ENCODE peak calls at places on chromosome 4, in eight cellular contexts. W is stimulated activated naive B cell treated with anti-CD40 and anti-IgM and Interleukin-4, amounts not matched to agents 10 μg/mL and 1 μg/mL and 100 μg/mL, for 72 hours; U is iris pigment epithelial cell; J is activated CD8-positive, alpha-beta memory T cell treated with anti-CD3 and anti-CD28 coated beads for 1 hour; E is ACHN; D is HL-60; C is MCF 10A; B is stimulated activated naive CD8-positive, alpha-beta T cell treated with anti-CD3 and anti-CD28 coated beads, Interleukin-15, Interleukin-2, amounts not matched to agents 100 U/mL and 50 U/mL, for 24 hours. A is an unnamed sample.

GRCh38 chr4:185796176-185796575 is 15.8 kb downstream of the SORBS2 start:
- DNase-seq in W (no peak), U (no peak), J (no peak), E (no peak), D (no peak), C (no peak), B (no peak), A (no peak)

GRCh38 chr4:15479089-15479912 is 9.6 kb downstream of the CC2D2A start:
- DNase-seq in W (no peak), U (peak), J (no peak), E (peak), D (no peak), C (peak), B (no peak), A (peak)

GRCh38 chr4:157792716-157793115 is 380.1 kb downstream of the GASK1B start:
- DNase-seq in W (no peak), U (peak), J (no peak), E (no peak), D (no peak), C (no peak), B (no peak), A (peak)

GRCh38 chr4:41095192-41095872 is 119.0 kb downstream of the APBB2 start:
- DNase-seq in W (no peak), U (peak), J (no peak), E (no peak), D (no peak), C (no peak), B (no peak), A (no peak)

GRCh38 chr4:130648570-130648969 is 1552.6 kb downstream of the C4orf33 start:
- DNase-seq in W (no peak), U (no peak), J (no peak), E (no peak), D (no peak), C (no peak), B (no peak), A (no peak)

GRCh38 chr4:81255524-81255923 is 40.5 kb upstream of the PRKG2 start:
- DNase-seq in W (no peak), U (peak), J (no peak), E (no peak), D (no peak), C (peak), B (no peak), A (peak)

GRCh38 chr4:47525154-47525819 is 40.2 kb downstream of the ATP10D start:
- DNase-seq in W (no peak), U (peak), J (no peak), E (peak), D (no peak), C (peak), B (no peak), A (peak)

GRCh38 chr4:115871596-115871995 is 758.2 kb upstream of the NDST4 start:
- DNase-seq in W (no peak), U (no peak), J (no peak), E (no peak), D (no peak), C (no peak), B (no peak), A (no peak)

GRCh38 chr4:107826427-107826980 is 1.8 kb downstream of the SGMS2 start:
- DNase-seq in W (no peak), U (no peak), J (no peak), E (peak), D (no peak), C (peak), B (no peak), A (peak)

GRCh38 chr4:76147454-76148141 is 599 bp downstream of the NUP54 start:
- DNase-seq in W (no peak), U (peak), J (no peak), E (peak), D (peak), C (peak), B (peak), A (peak)

GRCh38 chr4:120536884-120537283 is 385.6 kb downstream of the PRDM5 start:
- DNase-seq in W (no peak), U (no peak), J (no peak), E (no peak), D (no peak), C (no peak), B (no peak), A (no peak)

GRCh38 chr4:99383833-99384392 is 31.4 kb upstream of the ADH1C start:
- DNase-seq in W (no peak), U (peak), J (no peak), E (no peak), D (no peak), C (peak), B (no peak), A (no peak)

GRCh38 chr4:169270156-169270809 is 473 bp downstream of the SH3RF1 start:
- DNase-seq in W (peak), U (peak), J (no peak), E (peak), D (peak), C (peak), B (peak), A (peak)

GRCh38 chr4:80694178-80694577 is 336.3 kb upstream of the BMP3 start:
- DNase-seq in W (no peak), U (no peak), J (no peak), E (no peak), D (no peak), C (no peak), B (no peak), A (peak)

GRCh38 chr4:76800902-76801301 is 97.0 kb downstream of the SOWAHB start:
- DNase-seq in W (no peak), U (no peak), J (no peak), E (no peak), D (no peak), C (no peak), B (no peak), A (no peak)

GRCh38 chr4:118732591-118733330 is 47.6 kb downstream of the METTL14 start:
- DNase-seq in W (no peak), U (peak), J (no peak), E (no peak), D (no peak), C (no peak), B (no peak), A (peak)

GRCh38 chr4:3702084-3702521 is 64.1 kb upstream of the ADRA2C start:
- DNase-seq in W (no peak), U (no peak), J (no peak), E (no peak), D (no peak), C (no peak), B (no peak), A (no peak)

GRCh38 chr4:23768541-23768940 is 121.3 kb downstream of the PPARGC1A start:
- DNase-seq in W (no peak), U (no peak), J (no peak), E (no peak), D (no peak), C (peak), B (no peak), A (no peak)

GRCh38 chr4:152975615-152976465 is 39.7 kb downstream of the FHDC1 start:
- DNase-seq in W (no peak), U (no peak), J (no peak), E (no peak), D (no peak), C (no peak), B (no peak), A (no peak)

GRCh38 chr4:159191989-159192388 is 89.1 kb downstream of the RAPGEF2 start:
- DNase-seq in W (no peak), U (peak), J (no peak), E (peak), D (no peak), C (peak), B (no peak), A (peak)

GRCh38 chr4:171025323-171025722 is 787.9 kb upstream of the GALNTL6 start:
- DNase-seq in W (no peak), U (no peak), J (no peak), E (no peak), D (no peak), C (no peak), B (no peak), A (no peak)

GRCh38 chr4:15912961-15913630 is 25.4 kb downstream of the FGFBP1 start:
- DNase-seq in W (no peak), U (peak), J (no peak), E (peak), D (no peak), C (no peak), B (no peak), A (no peak)

GRCh38 chr4:107939307-107939706 is 8.0 kb downstream of the CYP2U1 start:
- DNase-seq in W (no peak), U (peak), J (no peak), E (no peak), D (no peak), C (no peak), B (no peak), A (peak)

GRCh38 chr4:19248023-19248422 is 1003.7 kb upstream of the SLIT2 start:
- DNase-seq in W (no peak), U (no peak), J (no peak), E (no peak), D (no peak), C (no peak), B (no peak), A (no peak)

GRCh38 chr4:173346074-173346473 is 11.9 kb upstream of the HMGB2 start:
- DNase-seq in W (no peak), U (peak), J (no peak), E (peak), D (no peak), C (no peak), B (no peak), A (no peak)

GRCh38 chr4:19194672-19195071 is 1057.0 kb upstream of the SLIT2 start:
- DNase-seq in W (no peak), U (no peak), J (no peak), E (no peak), D (no peak), C (no peak), B (no peak), A (no peak)

GRCh38 chr4:3732076-3733028 is 33.8 kb upstream of the ADRA2C start:
- DNase-seq in W (no peak), U (no peak), J (no peak), E (no peak), D (no peak), C (no peak), B (no peak), A (no peak)

GRCh38 chr4:9996319-9997110 is 24.8 kb downstream of the SLC2A9 start:
- DNase-seq in W (no peak), U (peak), J (no peak), E (no peak), D (no peak), C (peak), B (no peak), A (no peak)

GRCh38 chr4:95044204-95044848 is 286.6 kb downstream of the BMPR1B start:
- DNase-seq in W (no peak), U (no peak), J (no peak), E (no peak), D (no peak), C (no peak), B (no peak), A (no peak)

A was measured in mammary epithelial cell.